ENCODE peak calls at places on chromosomes 11 and 22, in four cellular contexts. One of them, this sample, is unnamed.

GRCh38 chr11:120894207-120894989 is 129.5 kb upstream of the TBCEL start:
- DNase-seq in heart right ventricle: no peak
- DNase-seq in psoas muscle: peak; percentile 20
- DNase-seq in PC-3: no peak
- DNase-seq in this sample: no peak

GRCh38 chr22:45321827-45322226 is 12.1 kb downstream of the FAM118A start:
- DNase-seq in heart right ventricle: no peak
- DNase-seq in psoas muscle: no peak
- DNase-seq in PC-3: no peak
- DNase-seq in this sample: no peak

GRCh38 chr11:93494341-93494740 is 48.9 kb downstream of the SMCO4 start:
- DNase-seq in heart right ventricle: no peak
- DNase-seq in psoas muscle: no peak
- DNase-seq in PC-3: no peak
- DNase-seq in this sample: no peak

GRCh38 chr11:65291613-65292012 is 23.1 kb upstream of the CDC42EP2 start:
- DNase-seq in heart right ventricle: no peak
- DNase-seq in psoas muscle: no peak
- DNase-seq in PC-3: peak; percentile 66
- DNase-seq in this sample: peak; percentile 80

GRCh38 chr22:39802682-39803081 is 90.9 kb downstream of the ENTHD1 start:
- DNase-seq in heart right ventricle: no peak
- DNase-seq in psoas muscle: no peak
- DNase-seq in PC-3: no peak
- DNase-seq in this sample: no peak

GRCh38 chr11:68211546-68211945 is 1.6 kb downstream of the KMT5B start:
- DNase-seq in heart right ventricle: no peak
- DNase-seq in psoas muscle: no peak
- DNase-seq in PC-3: peak; percentile 37
- DNase-seq in this sample: no peak

GRCh38 chr11:36311926-36312592 is 16.0 kb downstream of the PRR5L start:
- DNase-seq in heart right ventricle: no peak
- DNase-seq in psoas muscle: no peak
- DNase-seq in PC-3: no peak
- DNase-seq in this sample: no peak

GRCh38 chr11:88482871-88483301 is 145.3 kb upstream of the CTSC start:
- DNase-seq in heart right ventricle: no peak
- DNase-seq in psoas muscle: no peak
- DNase-seq in PC-3: peak; percentile 90
- DNase-seq in this sample: no peak

GRCh38 chr11:95138448-95138847 is 48.8 kb downstream of the ENDOD1 start:
- DNase-seq in heart right ventricle: no peak
- DNase-seq in psoas muscle: no peak
- DNase-seq in PC-3: peak; percentile 49
- DNase-seq in this sample: peak; percentile 41

GRCh38 chr11:47394322-47395224 is 13.8 kb upstream of the SLC39A13 start:
- DNase-seq in heart right ventricle: peak; percentile 63
- DNase-seq in psoas muscle: peak; percentile 53
- DNase-seq in PC-3: no peak
- DNase-seq in this sample: no peak

GRCh38 chr22:27810566-27810965 is 9.0 kb upstream of the MN1 start:
- DNase-seq in heart right ventricle: peak; percentile 67
- DNase-seq in psoas muscle: peak; percentile 82
- DNase-seq in PC-3: peak; percentile 7
- DNase-seq in this sample: no peak

GRCh38 chr11:92153542-92153941 is 71.1 kb upstream of the FAT3 start:
- DNase-seq in heart right ventricle: no peak
- DNase-seq in psoas muscle: no peak
- DNase-seq in PC-3: no peak
- DNase-seq in this sample: no peak

GRCh38 chr11:95134491-95134890 is 44.8 kb downstream of the ENDOD1 start:
- DNase-seq in heart right ventricle: no peak
- DNase-seq in psoas muscle: peak; percentile 29
- DNase-seq in PC-3: peak; percentile 95
- DNase-seq in this sample: no peak

GRCh38 chr11:19237813-19238212 is 2.9 kb downstream of the E2F8 start:
- DNase-seq in heart right ventricle: no peak
- DNase-seq in psoas muscle: no peak
- DNase-seq in PC-3: no peak
- DNase-seq in this sample: no peak

GRCh38 chr11:9516113-9516512 is 55.3 kb downstream of the ZNF143 start:
- DNase-seq in heart right ventricle: no peak
- DNase-seq in psoas muscle: no peak
- DNase-seq in PC-3: no peak
- DNase-seq in this sample: no peak

GRCh38 chr11:75190652-75191329 is 39.9 kb downstream of the SLCO2B1 start:
- DNase-seq in heart right ventricle: no peak
- DNase-seq in psoas muscle: no peak
- DNase-seq in PC-3: no peak
- DNase-seq in this sample: no peak
- H3K4me3 ChIP-seq in heart right ventricle: no peak overlapping the region
- H3K4me3 ChIP-seq in psoas muscle: no peak overlapping the region
- H3K4me3 ChIP-seq in PC-3: no peak overlapping the region
- H3K4me3 ChIP-seq in this sample: no peak overlapping the region

DNA sequence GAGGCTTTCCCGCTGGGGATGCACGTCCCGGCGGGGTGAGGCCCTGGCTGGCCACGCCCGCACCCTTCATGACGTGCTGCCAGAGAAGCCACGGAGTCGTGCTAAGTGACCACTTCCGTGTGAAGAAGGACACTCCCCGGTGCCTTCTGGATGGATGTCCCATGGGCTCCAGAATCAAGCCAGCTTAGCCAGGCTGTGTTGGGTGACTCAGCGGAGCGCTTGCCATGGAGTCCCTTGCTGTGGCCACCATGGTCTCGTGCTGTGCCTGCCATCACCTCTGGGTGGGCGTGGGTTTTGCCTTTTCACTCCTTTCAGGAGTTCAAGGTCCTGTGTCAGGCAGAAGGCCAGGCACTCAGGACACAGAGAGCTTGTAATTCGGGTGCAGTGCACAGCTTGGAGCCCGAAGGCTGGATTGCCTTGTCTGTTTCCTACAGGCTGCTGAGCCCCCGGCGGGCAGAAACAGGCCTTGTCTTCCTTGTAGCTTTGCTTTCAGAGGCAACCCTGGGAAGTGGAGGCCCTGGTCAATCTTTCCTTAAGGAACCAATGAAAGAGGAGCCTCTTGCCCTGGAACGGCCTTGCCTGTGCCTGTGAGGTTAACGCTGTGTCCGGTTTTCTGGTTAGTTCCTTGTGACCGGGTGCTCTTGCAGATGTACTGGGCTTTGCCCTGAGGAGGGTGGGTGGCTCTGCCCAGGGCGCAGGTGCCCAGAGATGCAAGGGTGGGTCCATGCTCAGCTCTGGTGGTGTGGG is 268.6 kb downstream of the TBC1D22A start:
- DNase-seq in heart right ventricle: no peak
- DNase-seq in psoas muscle: no peak
- DNase-seq in PC-3: peak; percentile 8
- DNase-seq in this sample: no peak
- H3K27ac ChIP-seq in heart right ventricle: no peak overlapping the region
- H3K27ac ChIP-seq in psoas muscle: no peak overlapping the region
- H3K27ac ChIP-seq in PC-3: no peak overlapping the region
- H3K27ac ChIP-seq in this sample: no peak overlapping the region

GRCh38 chr22:31661851-31662667 is at the start of gene PISD:
- DNase-seq in heart right ventricle: peak; percentile 95
- DNase-seq in psoas muscle: peak; percentile 95
- DNase-seq in PC-3: peak; percentile 98
- DNase-seq in this sample: peak; percentile 97

GRCh38 chr22:31654408-31654807 is 7.6 kb downstream of the PISD start:
- DNase-seq in heart right ventricle: no peak
- DNase-seq in psoas muscle: no peak
- DNase-seq in PC-3: no peak
- DNase-seq in this sample: no peak

GRCh38 chr22:31653944-31654343 is 8.1 kb downstream of the PISD start:
- DNase-seq in heart right ventricle: no peak
- DNase-seq in psoas muscle: no peak
- DNase-seq in PC-3: no peak
- DNase-seq in this sample: no peak

GRCh38 chr22:31662668-31663037 is 638 bp upstream of the PISD start:
- DNase-seq in heart right ventricle: no peak
- DNase-seq in psoas muscle: no peak
- DNase-seq in PC-3: no peak
- DNase-seq in this sample: no peak

DNA sequence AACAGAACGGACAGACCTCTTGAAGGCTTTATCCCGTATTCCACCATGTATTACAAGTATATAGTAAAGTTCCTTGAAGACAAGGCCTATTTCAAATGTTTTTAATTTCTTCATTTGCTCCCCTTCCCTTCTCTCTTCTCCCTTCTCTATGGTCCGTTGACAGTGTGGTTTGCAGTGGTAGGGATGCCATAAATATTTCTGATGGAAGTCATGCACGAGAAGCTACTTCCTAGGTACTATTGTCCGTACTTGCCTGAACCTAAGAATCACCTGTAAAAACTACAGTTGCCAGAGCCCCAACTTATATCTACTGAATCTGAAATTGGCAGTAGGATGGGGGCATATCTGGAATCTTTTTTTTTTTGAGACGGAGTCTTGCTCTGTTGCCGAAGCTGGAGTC is 2.8 kb downstream of the PISD start:
- DNase-seq in heart right ventricle: no peak
- DNase-seq in psoas muscle: no peak
- DNase-seq in PC-3: no peak
- DNase-seq in this sample: no peak
- H3K4me3 ChIP-seq in heart right ventricle: no peak overlapping the region
- H3K4me3 ChIP-seq in psoas muscle: no peak overlapping the region
- H3K4me3 ChIP-seq in PC-3: no peak overlapping the region
- H3K4me3 ChIP-seq in this sample: no peak overlapping the region

GRCh38 chr11:112132737-112133136 is 31.2 kb downstream of the IL18 start:
- DNase-seq in heart right ventricle: no peak
- DNase-seq in psoas muscle: no peak
- DNase-seq in PC-3: no peak
- DNase-seq in this sample: no peak

GRCh38 chr11:112129656-112130055 is 34.2 kb downstream of the IL18 start:
- DNase-seq in heart right ventricle: no peak
- DNase-seq in psoas muscle: no peak
- DNase-seq in PC-3: no peak
- DNase-seq in this sample: no peak

GRCh38 chr11:112134473-112134872 is 29.4 kb downstream of the IL18 start:
- DNase-seq in heart right ventricle: no peak
- DNase-seq in psoas muscle: no peak
- DNase-seq in PC-3: no peak
- DNase-seq in this sample: no peak

GRCh38 chr11:112127056-112127455 is 36.8 kb downstream of the IL18 start:
- DNase-seq in heart right ventricle: no peak
- DNase-seq in psoas muscle: no peak
- DNase-seq in PC-3: no peak
- DNase-seq in this sample: no peak

DNA sequence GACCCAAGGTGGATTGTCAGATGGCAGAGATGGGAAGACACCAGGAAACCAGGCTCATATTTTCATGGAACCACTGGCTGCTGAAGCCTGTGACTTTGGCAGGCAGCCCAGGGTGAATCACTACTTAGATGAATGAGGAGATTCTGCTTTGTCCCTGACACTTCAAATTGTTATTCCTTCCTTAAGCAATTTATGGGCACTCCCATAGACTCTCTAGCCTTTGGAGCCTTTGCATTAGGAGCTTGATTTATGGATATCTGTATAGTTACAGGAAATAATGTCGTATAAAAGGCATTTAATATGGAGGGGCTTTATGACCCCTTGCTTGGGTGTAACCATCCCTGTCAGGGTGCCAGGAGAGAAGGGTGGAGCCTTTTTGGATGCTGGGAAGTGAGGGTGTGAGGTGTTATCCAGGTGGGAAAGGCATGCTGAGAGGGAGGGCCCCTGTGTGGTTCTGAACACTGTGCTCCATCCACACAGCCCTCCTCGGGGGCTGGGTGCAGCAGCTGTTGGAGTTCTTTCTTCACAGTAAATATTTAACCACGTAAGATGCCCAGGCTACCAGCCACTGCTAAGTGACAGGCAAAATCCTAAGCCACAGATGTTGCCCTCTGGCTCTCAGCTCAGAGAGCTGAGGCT is 35.3 kb downstream of the IL18 start:
- DNase-seq in heart right ventricle: peak; percentile 18
- DNase-seq in psoas muscle: peak; percentile 75
- DNase-seq in PC-3: peak; percentile 97
- DNase-seq in this sample: no peak
- H3K27ac ChIP-seq in heart right ventricle: no peak overlapping the region
- H3K27ac ChIP-seq in psoas muscle: no peak overlapping the region
- H3K27ac ChIP-seq in PC-3: peak overlapping the region; percentile 67
- H3K27ac ChIP-seq in this sample: no peak overlapping the region

GRCh38 chr11:64291746-64292457 is 800 bp downstream of the KCNK4 start:
- DNase-seq in heart right ventricle: no peak
- DNase-seq in psoas muscle: no peak
- DNase-seq in PC-3: no peak
- DNase-seq in this sample: no peak

GRCh38 chr11:64292458-64293254 is 1.6 kb downstream of the KCNK4 start:
- DNase-seq in heart right ventricle: no peak
- DNase-seq in psoas muscle: no peak
- DNase-seq in PC-3: no peak
- DNase-seq in this sample: no peak

GRCh38 chr11:64289011-64289564 is 2.0 kb upstream of the KCNK4 start:
- DNase-seq in heart right ventricle: no peak
- DNase-seq in psoas muscle: no peak
- DNase-seq in PC-3: no peak
- DNase-seq in this sample: no peak

GRCh38 chr11:64290352-64290751 is 750 bp upstream of the KCNK4 start:
- DNase-seq in heart right ventricle: no peak
- DNase-seq in psoas muscle: no peak
- DNase-seq in PC-3: no peak
- DNase-seq in this sample: no peak

GRCh38 chr11:64290894-64291745 is at the start of gene KCNK4:
- DNase-seq in heart right ventricle: no peak
- DNase-seq in psoas muscle: no peak
- DNase-seq in PC-3: no peak
- DNase-seq in this sample: no peak
- H3K4me3 ChIP-seq in heart right ventricle: peak within 1 kb of the TSS; percentile 40
- H3K4me3 ChIP-seq in psoas muscle: peak within 1 kb of the TSS; percentile 58
- H3K4me3 ChIP-seq in PC-3: peak within 1 kb of the TSS; percentile 56
- H3K4me3 ChIP-seq in this sample: peak within 1 kb of the TSS; percentile 18

DNA sequence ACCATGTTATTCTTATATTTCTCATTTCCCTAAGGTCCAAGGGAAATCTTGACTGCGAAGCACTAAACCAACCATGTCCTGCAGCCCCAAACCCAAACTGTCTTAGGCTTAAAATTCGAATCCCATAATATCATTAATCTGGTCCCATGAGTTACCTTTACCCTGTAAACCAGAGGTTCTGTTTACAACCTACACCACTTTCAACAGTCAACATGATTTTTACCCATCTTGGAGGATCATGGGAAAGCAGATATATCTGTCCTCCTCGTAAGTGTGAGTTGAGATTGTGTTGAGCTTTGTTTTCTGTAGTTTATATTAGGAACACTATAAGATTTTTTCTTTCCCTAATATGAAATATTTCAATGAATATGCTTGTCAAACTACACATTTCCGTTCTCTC is 6.4 kb downstream of the PRPF19 start:
- DNase-seq in heart right ventricle: no peak
- DNase-seq in psoas muscle: no peak
- DNase-seq in PC-3: no peak
- DNase-seq in this sample: no peak
- H3K27ac ChIP-seq in heart right ventricle: no peak overlapping the region
- H3K27ac ChIP-seq in psoas muscle: no peak overlapping the region
- H3K27ac ChIP-seq in PC-3: no peak overlapping the region
- H3K27ac ChIP-seq in this sample: no peak overlapping the region